ENCODE peak calls at places on chromosomes 13 and 19, in ten cellular contexts. Q, M, A, B, W, N, C, V, T and I are unnamed samples.

GRCh38 chr13:98284677-98285076 is 107.6 kb upstream of the RNF113B start:
- DNase-seq in Q (no peak), M (no peak), A (no peak), B (no peak), W (no peak), N (no peak), C (no peak), V (no peak), T (peak; percentile 64), I (no peak)

GRCh38 chr13:46675016-46675415 is 121.9 kb downstream of the ESD start:
- DNase-seq in Q (no peak), M (no peak), A (peak; percentile 61), B (no peak), W (no peak), N (no peak), C (no peak), V (no peak), T (no peak), I (no peak)

GRCh38 chr19:7515471-7516226 is at the start of gene ZNF358:
- DNase-seq in Q (peak; percentile 78), M (no peak), A (peak; percentile 58), B (peak; percentile 71), W (no peak), N (no peak), C (no peak), V (peak; percentile 93), T (peak; percentile 65), I (peak; percentile 22)

GRCh38 chr19:17138937-17139598 is 63.5 kb downstream of the MYO9B start:
- DNase-seq in Q (peak; percentile 82), M (no peak), A (no peak), B (no peak), W (no peak), N (no peak), C (no peak), V (no peak), T (no peak), I (no peak)

GRCh38 chr13:111975539-111976473 is 91.1 kb upstream of the SOX1 start:
- DNase-seq in Q (no peak), M (no peak), A (no peak), B (no peak), W (no peak), N (no peak), C (no peak), V (no peak), T (no peak), I (no peak)

GRCh38 chr13:44153536-44153935 is 220.1 kb upstream of the SERP2 start:
- DNase-seq in Q (no peak), M (no peak), A (no peak), B (no peak), W (no peak), N (no peak), C (no peak), V (no peak), T (no peak), I (no peak)

GRCh38 chr13:51324714-51325440 is 14.6 kb upstream of the SERPINE3 start:
- DNase-seq in Q (no peak), M (no peak), A (no peak), B (no peak), W (no peak), N (no peak), C (no peak), V (no peak), T (no peak), I (no peak)

GRCh38 chr19:45340232-45340898 is at the start of gene KLC3:
- DNase-seq in Q (peak; percentile 75), M (peak; percentile 46), A (no peak), B (no peak), W (no peak), N (no peak), C (peak; percentile 13), V (no peak), T (peak; percentile 44), I (peak; percentile 35)

GRCh38 chr13:74215420-74215819 is 81.2 kb upstream of the KLF12 start:
- DNase-seq in Q (no peak), M (no peak), A (no peak), B (no peak), W (no peak), N (no peak), C (no peak), V (no peak), T (no peak), I (no peak)

GRCh38 chr13:59898066-59898465 is 265.7 kb downstream of the DIAPH3 start:
- DNase-seq in Q (no peak), M (no peak), A (no peak), B (no peak), W (no peak), N (no peak), C (no peak), V (no peak), T (no peak), I (no peak)

GRCh38 chr19:772730-773436 is 22.0 kb downstream of the MISP start:
- DNase-seq in Q (no peak), M (no peak), A (no peak), B (no peak), W (no peak), N (no peak), C (no peak), V (no peak), T (no peak), I (no peak)

GRCh38 chr13:112983428-112984196 is 14.6 kb downstream of the MCF2L start:
- DNase-seq in Q (no peak), M (no peak), A (no peak), B (no peak), W (no peak), N (no peak), C (no peak), V (no peak), T (no peak), I (no peak)

GRCh38 chr13:108609353-108609752 is 20.1 kb upstream of the MYO16 start:
- DNase-seq in Q (no peak), M (no peak), A (peak; percentile 24), B (no peak), W (no peak), N (no peak), C (no peak), V (no peak), T (no peak), I (no peak)

GRCh38 chr13:43986395-43986794 is 106.7 kb downstream of the LACC1 start:
- DNase-seq in Q (no peak), M (no peak), A (no peak), B (no peak), W (no peak), N (no peak), C (no peak), V (no peak), T (no peak), I (no peak)

GRCh38 chr19:55156202-55157063 is 1.1 kb downstream of the TNNI3 start:
- DNase-seq in Q (peak; percentile 65), M (peak; percentile 27), A (no peak), B (peak; percentile 76), W (no peak), N (no peak), C (no peak), V (peak; percentile 68), T (no peak), I (no peak)

GRCh38 chr13:111216166-111216960 is 101.3 kb downstream of the ARHGEF7 start:
- DNase-seq in Q (peak; percentile 39), M (peak; percentile 33), A (peak; percentile 41), B (no peak), W (no peak), N (no peak), C (no peak), V (no peak), T (peak; percentile 9), I (no peak)

GRCh38 chr19:47487551-47488515 is 3.8 kb upstream of the KPTN start:
- DNase-seq in Q (no peak), M (no peak), A (no peak), B (no peak), W (no peak), N (no peak), C (no peak), V (no peak), T (no peak), I (no peak)

GRCh38 chr13:79522583-79522982 is 41.6 kb downstream of the NDFIP2 start:
- DNase-seq in Q (no peak), M (no peak), A (peak; percentile 33), B (no peak), W (no peak), N (peak; percentile 80), C (no peak), V (peak; percentile 8), T (no peak), I (peak; percentile 54)

GRCh38 chr19:42189133-42189532 is 28.3 kb downstream of the DEDD2 start:
- DNase-seq in Q (no peak), M (no peak), A (no peak), B (no peak), W (no peak), N (no peak), C (no peak), V (no peak), T (no peak), I (no peak)

GRCh38 chr13:74197686-74198085 is 63.5 kb upstream of the KLF12 start:
- DNase-seq in Q (no peak), M (no peak), A (no peak), B (no peak), W (no peak), N (no peak), C (no peak), V (no peak), T (no peak), I (no peak)

GRCh38 chr13:43848250-43848649 is 31.3 kb downstream of the CCDC122 start:
- DNase-seq in Q (no peak), M (no peak), A (peak; percentile 74), B (no peak), W (no peak), N (no peak), C (no peak), V (peak; percentile 50), T (no peak), I (no peak)

GRCh38 chr19:6115992-6116391 is 5.7 kb upstream of the RFX2 start:
- DNase-seq in Q (no peak), M (no peak), A (no peak), B (no peak), W (no peak), N (no peak), C (no peak), V (no peak), T (no peak), I (no peak)

GRCh38 chr13:112113355-112113754 is 46.4 kb downstream of the SOX1 start:
- DNase-seq in Q (no peak), M (no peak), A (no peak), B (no peak), W (no peak), N (no peak), C (no peak), V (no peak), T (no peak), I (no peak)

GRCh38 chr19:3224346-3225325 is at the start of gene CELF5:
- DNase-seq in Q (peak; percentile 61), M (peak; percentile 68), A (peak; percentile 29), B (peak; percentile 58), W (no peak), N (no peak), C (peak; percentile 37), V (peak; percentile 79), T (peak; percentile 66), I (peak; percentile 19)

GRCh38 chr13:98459721-98460370 is 117.1 kb downstream of the STK24 start:
- DNase-seq in Q (no peak), M (no peak), A (no peak), B (no peak), W (no peak), N (no peak), C (no peak), V (no peak), T (no peak), I (no peak)

GRCh38 chr19:49061445-49061844 is 3.2 kb downstream of the NTF4 start:
- DNase-seq in Q (no peak), M (no peak), A (no peak), B (no peak), W (no peak), N (no peak), C (no peak), V (no peak), T (no peak), I (no peak)

GRCh38 chr13:29594710-29595379 is 643 bp downstream of the SLC7A1 start:
- DNase-seq in Q (peak; percentile 61), M (peak; percentile 44), A (peak; percentile 72), B (peak; percentile 32), W (peak; percentile 61), N (no peak), C (peak; percentile 56), V (peak; percentile 61), T (peak; percentile 2), I (peak; percentile 60)

GRCh38 chr13:72970956-72971355 is 87.8 kb upstream of the KLF5 start:
- DNase-seq in Q (no peak), M (no peak), A (no peak), B (no peak), W (no peak), N (peak; percentile 41), C (no peak), V (no peak), T (no peak), I (no peak)